ENCODE peak calls at places on chromosomes 2 and 18, in seven cellular contexts. M, B, U, C, G, V and I are unnamed samples. For H3K36me3, the result is how much of the 10 kb centered on the place peaks cover.

GRCh38 chr2:117801826-117802225 is 12.7 kb upstream of the DDX18 start:
- DNase-seq in M (no peak), B (no peak), U (no peak), C (peak), G (no peak), V (peak), I (no peak)

GRCh38 chr2:212530373-212530772 is 8.2 kb downstream of the ERBB4 start:
- DNase-seq in M (no peak), B (no peak), U (no peak), C (no peak), G (no peak), V (no peak), I (no peak)

GRCh38 chr2:209526541-209526940 is 102.7 kb downstream of the MAP2 start:
- DNase-seq in M (no peak), B (no peak), U (no peak), C (no peak), G (no peak), V (no peak), I (no peak)

GRCh38 chr2:177239934-177240600 is 24.5 kb downstream of the NFE2L2 start:
- DNase-seq in M (no peak), B (peak), U (no peak), C (peak), G (no peak), V (no peak), I (no peak)

GRCh38 chr2:192030289-192030688 is 164.4 kb downstream of the TMEFF2 start:
- DNase-seq in M (no peak), B (no peak), U (no peak), C (no peak), G (no peak), V (no peak), I (no peak)

GRCh38 chr18:62617793-62618591 is 95.2 kb downstream of the ZCCHC2 start:
- DNase-seq in M (no peak), B (no peak), U (no peak), C (no peak), G (no peak), V (no peak), I (no peak)

GRCh38 chr2:5942204-5942603 is 250.0 kb downstream of the SOX11 start:
- DNase-seq in M (no peak), B (no peak), U (no peak), C (no peak), G (no peak), V (no peak), I (no peak)

GRCh38 chr2:2843969-2844548 is 513.0 kb upstream of the MYT1L start:
- DNase-seq in M (peak), B (no peak), U (no peak), C (no peak), G (no peak), V (no peak), I (no peak)

GRCh38 chr2:216716109-216716508 is 20.8 kb upstream of the IGFBP5 start:
- DNase-seq in M (no peak), B (no peak), U (no peak), C (no peak), G (no peak), V (no peak), I (no peak)

GRCh38 chr18:58781627-58782194 is 83.0 kb upstream of the ZNF532 start:
- DNase-seq in M (peak), B (peak), U (peak), C (peak), G (peak), V (no peak), I (peak)

GRCh38 chr2:150081775-150082517 is 405.5 kb downstream of the RND3 start:
- DNase-seq in M (no peak), B (no peak), U (no peak), C (no peak), G (no peak), V (no peak), I (no peak)

GRCh38 chr18:3675446-3675845 is 225.5 kb downstream of the TGIF1 start:
- DNase-seq in M (peak), B (no peak), U (no peak), C (peak), G (no peak), V (no peak), I (no peak)

GRCh38 chr2:85878719-85879390 is 9.9 kb downstream of the ST3GAL5 start:
- DNase-seq in M (no peak), B (no peak), U (no peak), C (peak), G (no peak), V (no peak), I (no peak)

GRCh38 chr2:152071077-152071476 is 27.8 kb downstream of the CACNB4 start:
- DNase-seq in M (no peak), B (no peak), U (no peak), C (no peak), G (no peak), V (no peak), I (no peak)

GRCh38 chr2:210626849-210627248 is 70.5 kb downstream of the CPS1 start:
- DNase-seq in M (no peak), B (no peak), U (no peak), C (peak), G (no peak), V (no peak), I (no peak)

GRCh38 chr2:7133521-7133920 is 216.3 kb downstream of the RNF144A start:
- DNase-seq in M (peak), B (no peak), U (no peak), C (no peak), G (no peak), V (no peak), I (no peak)

GRCh38 chr2:57575703-57576268 is 470.8 kb upstream of the VRK2 start:
- DNase-seq in M (no peak), B (no peak), U (no peak), C (no peak), G (no peak), V (no peak), I (no peak)

GRCh38 chr2:127721311-127721977 is 20.1 kb downstream of the SFT2D3 start:
- DNase-seq in M (no peak), B (no peak), U (no peak), C (peak), G (no peak), V (no peak), I (no peak)

GRCh38 chr2:127719301-127720218 is 18.3 kb downstream of the SFT2D3 start:
- DNase-seq in M (no peak), B (no peak), U (no peak), C (no peak), G (no peak), V (no peak), I (peak)

GRCh38 chr2:127726158-127726880 is 25.0 kb downstream of the SFT2D3 start:
- DNase-seq in M (no peak), B (no peak), U (no peak), C (no peak), G (no peak), V (no peak), I (no peak)

GRCh38 chr2:127722807-127723206 is 21.5 kb downstream of the SFT2D3 start:
- DNase-seq in M (no peak), B (no peak), U (no peak), C (no peak), G (no peak), V (no peak), I (no peak)

GRCh38 chr2:127721978-127722355 is 20.7 kb downstream of the SFT2D3 start:
- DNase-seq in M (no peak), B (no peak), U (no peak), C (peak), G (no peak), V (no peak), I (no peak)
- H3K36me3 ChIP-seq in M (half or more), B (under half), U (under half), C (under half), G (half or more), V (under half), I (under half)

DNA sequence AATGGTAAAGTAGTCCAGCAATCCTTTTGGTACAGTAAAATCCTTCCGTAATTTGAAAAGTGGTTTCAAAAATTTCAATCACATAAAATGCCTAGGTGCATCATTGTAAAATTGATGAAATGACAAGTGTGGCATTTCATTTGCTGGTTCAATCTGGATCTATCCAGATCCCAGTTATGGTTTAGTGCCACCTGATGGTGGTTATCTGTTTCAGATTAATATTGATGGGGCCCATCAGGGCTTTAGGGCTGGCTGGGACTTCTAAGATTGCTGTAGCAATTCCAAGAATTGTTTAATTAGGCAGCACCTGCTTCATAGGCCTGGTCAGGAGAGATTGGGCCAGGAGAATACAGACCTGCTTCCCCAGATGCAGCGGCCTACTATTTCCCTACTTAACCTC is 55.5 kb upstream of the PIK3C3 start:
- DNase-seq in M (no peak), B (no peak), U (no peak), C (no peak), G (no peak), V (no peak), I (no peak)
- TF ChIP-seq CTCF in M (peak), B (no peak), U (no peak), C (no peak), G (no peak), V (no peak), I (no peak)

GRCh38 chr2:27652341-27652740 is 11.1 kb downstream of the SUPT7L start:
- DNase-seq in M (no peak), B (no peak), U (no peak), C (no peak), G (no peak), V (no peak), I (no peak)
- H3K36me3 ChIP-seq in M (half or more), B (half or more), U (under half), C (under half), G (half or more), V (under half), I (half or more)

GRCh38 chr2:189982777-189983394 is 79.6 kb downstream of the MSTN start:
- DNase-seq in M (peak), B (no peak), U (no peak), C (no peak), G (no peak), V (no peak), I (no peak)
- TF ChIP-seq CTCF in M (peak), B (no peak), U (no peak), C (peak), G (peak), V (peak), I (peak)

DNA sequence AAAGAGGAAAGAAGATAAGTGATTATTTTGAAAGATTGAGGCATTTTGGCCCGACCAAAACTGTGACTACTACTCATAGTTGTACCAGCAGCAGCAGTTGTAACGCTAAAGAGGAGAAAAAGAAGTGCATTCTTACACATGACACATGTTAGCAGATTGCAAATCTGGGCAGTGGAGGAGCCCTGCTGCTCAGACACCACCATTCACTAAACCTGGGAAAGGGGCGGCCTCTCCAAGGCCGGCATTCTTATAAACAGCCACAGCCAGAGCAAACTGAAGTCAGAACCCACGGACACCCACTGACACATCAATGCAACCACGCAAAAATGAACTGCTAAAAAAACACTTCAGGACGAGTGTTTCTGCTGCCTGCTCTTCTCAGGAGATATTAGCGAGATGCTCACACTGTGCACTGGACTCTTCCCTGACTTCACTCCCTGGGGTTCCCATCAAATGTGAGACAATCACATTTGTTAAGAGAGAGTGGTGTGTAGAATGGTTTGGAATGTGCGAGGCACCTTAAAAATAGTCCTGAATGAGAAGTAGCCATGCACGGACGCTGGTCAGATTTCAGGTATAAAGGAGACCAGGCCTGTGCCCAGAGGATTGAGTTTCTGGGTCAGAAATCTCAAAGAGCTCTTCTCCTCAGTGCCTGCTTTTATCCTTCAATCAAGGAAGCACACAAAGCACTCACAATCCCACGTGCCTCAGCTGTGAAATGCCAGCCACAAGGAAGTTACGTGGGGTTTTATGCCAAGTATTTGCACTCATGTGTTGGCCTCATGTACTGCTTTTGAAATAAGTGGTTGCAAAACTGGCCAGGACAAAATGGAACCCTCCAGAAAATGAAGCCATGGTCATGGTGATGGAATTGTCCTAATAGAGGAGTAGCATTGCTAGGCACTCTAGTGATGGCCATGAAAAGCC is 83.4 kb downstream of the MTCL1 start:
- DNase-seq in M (no peak), B (no peak), U (no peak), C (peak), G (no peak), V (no peak), I (no peak)
- H3K36me3 ChIP-seq in M (under half), B (under half), U (under half), C (under half), G (under half), V (under half), I (under half)